ENCODE peak calls at places on chromosome 19, in six cellular contexts. V is HL-60, X is bronchial epithelial cell, K is B cell, L is dorsolateral prefrontal cortex, D is uterus. W is an unnamed sample.

GRCh38 chr19:32676895-32677359 is 1.3 kb downstream of the RGS9BP start:
- DNase-seq in V (no peak), X (no peak), K (no peak), L (no peak), D (no peak), W (no peak)

GRCh38 chr19:870963-871401 is 11.5 kb downstream of the CFD start:
- DNase-seq in V (no peak), X (no peak), K (no peak), L (no peak), D (no peak), W (no peak)

GRCh38 chr19:2227415-2228156 is 8.5 kb downstream of the PLEKHJ1 start:
- DNase-seq in V (peak), X (no peak), K (peak), L (no peak), D (no peak), W (no peak)

GRCh38 chr19:756232-756631 is 5.3 kb downstream of the MISP start:
- DNase-seq in V (no peak), X (peak), K (no peak), L (no peak), D (no peak), W (peak)

GRCh38 chr19:30852168-30852567 is 480.0 kb downstream of the ZNF536 start:
- DNase-seq in V (no peak), X (no peak), K (no peak), L (no peak), D (no peak), W (no peak)

GRCh38 chr19:55265173-55265572 is 6.4 kb upstream of the PPP6R1 start:
- DNase-seq in V (no peak), X (no peak), K (no peak), L (no peak), D (no peak), W (no peak)

GRCh38 chr19:662207-662961 is 630 bp downstream of the RNF126 start:
- DNase-seq in V (peak), X (peak), K (peak), L (no peak), D (no peak), W (no peak)

GRCh38 chr19:43290568-43291359 is 21.4 kb upstream of the PSG9 start:
- DNase-seq in V (no peak), X (no peak), K (no peak), L (no peak), D (no peak), W (no peak)

GRCh38 chr19:51026554-51026831 is at the start of gene KLK11:
- DNase-seq in V (no peak), X (no peak), K (no peak), L (no peak), D (no peak), W (no peak)

GRCh38 chr19:43784251-43784980 is 3.6 kb upstream of the KCNN4 start:
- DNase-seq in V (peak), X (peak), K (peak), L (no peak), D (no peak), W (peak)

GRCh38 chr19:18044825-18045304 is 36.9 kb downstream of the ARRDC2 start:
- DNase-seq in V (peak), X (peak), K (peak), L (peak), D (peak), W (peak)

GRCh38 chr19:51093510-51094345 is 11.0 kb upstream of the KLK14 start:
- DNase-seq in V (no peak), X (peak), K (no peak), L (no peak), D (no peak), W (no peak)

GRCh38 chr19:55289117-55289796 is 5.5 kb downstream of the BRSK1 start:
- DNase-seq in V (no peak), X (no peak), K (no peak), L (no peak), D (no peak), W (no peak)

GRCh38 chr19:45800009-45800553 is 7.4 kb upstream of the DMWD start:
- DNase-seq in V (no peak), X (peak), K (no peak), L (no peak), D (no peak), W (peak)

GRCh38 chr19:6475321-6476108 is 6.1 kb downstream of the DENND1C start:
- DNase-seq in V (no peak), X (no peak), K (peak), L (no peak), D (no peak), W (no peak)

DNA sequence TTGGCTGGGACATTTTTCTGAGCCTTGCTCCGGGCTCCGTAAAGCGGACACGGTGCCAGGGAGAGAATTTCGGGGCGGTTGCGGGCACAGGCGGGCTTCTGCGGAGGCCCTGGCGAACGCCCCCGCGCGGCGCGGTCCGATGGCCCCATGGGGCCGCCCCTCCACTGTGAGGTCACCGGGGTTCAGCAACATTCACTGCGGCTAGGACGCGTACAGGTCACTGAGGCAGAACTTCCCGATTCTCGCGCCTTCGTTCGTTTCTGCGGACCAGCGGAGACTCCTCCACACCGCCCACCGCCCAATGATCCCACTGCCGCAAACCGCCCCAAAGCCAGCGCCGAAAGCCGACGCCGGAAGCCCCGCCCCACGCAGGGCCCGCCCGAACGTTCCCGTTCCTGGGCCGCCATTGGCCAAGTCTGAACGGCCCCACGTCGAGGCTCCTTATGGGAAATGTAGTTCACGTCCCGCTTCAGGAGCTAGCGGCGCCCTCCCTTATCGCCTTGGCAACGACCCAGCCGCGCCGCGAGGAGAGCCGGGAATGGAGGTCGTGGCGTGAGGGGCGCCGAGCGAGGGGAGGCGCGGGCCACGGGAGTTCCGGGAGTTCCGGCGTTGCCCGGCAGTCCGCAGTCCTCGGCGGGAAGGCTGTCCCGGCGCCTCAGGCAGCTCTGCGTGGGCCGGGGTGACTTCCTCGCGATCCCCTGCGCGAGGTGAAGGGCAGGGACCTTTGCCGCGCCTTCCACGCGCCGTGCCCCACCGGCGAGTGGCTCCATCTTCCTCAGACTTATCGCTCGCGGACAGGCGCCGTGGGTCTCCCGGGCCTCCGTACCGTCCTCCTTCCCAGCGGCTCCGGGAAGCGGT is at the start of gene ZNF584:
- DNase-seq in V (peak), X (peak), K (peak), L (peak), D (peak), W (peak)
- TF ChIP-seq CTCF in V (no peak), X (peak), K (no peak), L (no peak), D (no peak), W (peak)

GRCh38 chr19:42117076-42117475 is 15.2 kb downstream of the POU2F2 start:
- DNase-seq in V (no peak), X (no peak), K (no peak), L (no peak), D (no peak), W (no peak)
- TF ChIP-seq CTCF in V (no peak), X (no peak), K (no peak), L (no peak), D (no peak), W (no peak)

DNA sequence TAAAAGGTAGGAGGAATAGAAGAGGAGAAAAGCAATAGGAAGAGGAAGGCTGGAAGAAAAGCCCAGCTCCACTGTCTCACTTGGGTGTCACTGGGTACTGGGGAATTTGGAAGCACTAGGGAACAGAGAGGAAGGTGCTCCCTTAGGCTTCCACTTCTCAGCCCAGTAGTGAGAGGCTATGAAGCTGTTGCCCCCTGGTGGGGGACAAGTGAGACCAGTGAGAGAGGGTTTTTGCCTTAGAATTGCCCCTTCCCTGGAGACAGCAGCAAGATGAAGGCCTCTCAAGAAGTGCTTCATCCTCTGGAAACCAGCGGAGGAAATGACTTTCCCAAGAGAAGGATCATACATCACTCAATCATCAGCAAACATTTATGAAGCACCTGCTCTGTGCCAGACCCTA is 4.7 kb upstream of the ZNF606 start:
- DNase-seq in V (peak), X (no peak), K (no peak), L (no peak), D (no peak), W (no peak)
- TF ChIP-seq CTCF in V (no peak), X (no peak), K (no peak), L (no peak), D (no peak), W (peak)

GRCh38 chr19:39970424-39970673 is 616 bp upstream of the PSMC4 start:
- DNase-seq in V (peak), X (peak), K (no peak), L (no peak), D (no peak), W (no peak)
- TF ChIP-seq CTCF in V (no peak), X (no peak), K (no peak), L (no peak), D (no peak), W (no peak)

GRCh38 chr19:19371056-19371455 is 34.4 kb upstream of the GATAD2A start:
- DNase-seq in V (no peak), X (no peak), K (no peak), L (no peak), D (no peak), W (no peak)
- TF ChIP-seq CTCF in V (no peak), X (no peak), K (no peak), L (no peak), D (no peak), W (no peak)